ENCODE peak calls at places on chromosomes 11 and 22, in five cellular contexts. X is H1, S is IMR-90, T is HepG2, G is K562. I is an unnamed sample.

GRCh38 chr11:118009821-118010737 is 23.9 kb downstream of the IL10RA start:
- DNase-seq in X (no peak), S (no peak), T (no peak), G (no peak), I (no peak)

GRCh38 chr11:61697093-61697492 is 16.9 kb downstream of the DAGLA start:
- DNase-seq in X (no peak), S (no peak), T (no peak), G (no peak), I (no peak)

GRCh38 chr11:61552108-61552635 is 28.7 kb downstream of the SYT7 start:
- DNase-seq in X (no peak), S (no peak), T (no peak), G (no peak), I (no peak)

GRCh38 chr11:65180877-65181568 is 705 bp upstream of the CAPN1 start:
- DNase-seq in X (no peak), S (peak), T (peak), G (peak), I (peak)

GRCh38 chr11:29153078-29153477 is 863.8 kb downstream of the KCNA4 start:
- DNase-seq in X (no peak), S (no peak), T (no peak), G (no peak), I (no peak)

GRCh38 chr11:126194121-126194543 is 17.3 kb downstream of the RPUSD4 start:
- DNase-seq in X (no peak), S (peak), T (peak), G (peak), I (peak)

GRCh38 chr11:134843735-134844134 is 431.7 kb upstream of the B3GAT1 start:
- DNase-seq in X (no peak), S (no peak), T (no peak), G (no peak), I (no peak)

GRCh38 chr11:46345131-46345597 is 2.1 kb upstream of the DGKZ start:
- DNase-seq in X (no peak), S (no peak), T (no peak), G (no peak), I (no peak)

GRCh38 chr22:16717699-16718558 is 107.3 kb downstream of the XKR3 start:
- DNase-seq in X (no peak), S (no peak), T (no peak), G (no peak), I (no peak)

GRCh38 chr11:130798280-130798679 is 118.0 kb downstream of the SNX19 start:
- DNase-seq in X (no peak), S (peak), T (no peak), G (no peak), I (no peak)

GRCh38 chr11:6321356-6321755 is 1.1 kb upstream of the CAVIN3 start:
- DNase-seq in X (no peak), S (no peak), T (no peak), G (no peak), I (no peak)

GRCh38 chr22:41523464-41524221 is 20.6 kb downstream of the POLR3H start:
- DNase-seq in X (no peak), S (peak), T (no peak), G (peak), I (no peak)
- TF ChIP-seq MAFK in X (no peak), S (no peak), T (no peak), G (no peak), I (no peak)

DNA sequence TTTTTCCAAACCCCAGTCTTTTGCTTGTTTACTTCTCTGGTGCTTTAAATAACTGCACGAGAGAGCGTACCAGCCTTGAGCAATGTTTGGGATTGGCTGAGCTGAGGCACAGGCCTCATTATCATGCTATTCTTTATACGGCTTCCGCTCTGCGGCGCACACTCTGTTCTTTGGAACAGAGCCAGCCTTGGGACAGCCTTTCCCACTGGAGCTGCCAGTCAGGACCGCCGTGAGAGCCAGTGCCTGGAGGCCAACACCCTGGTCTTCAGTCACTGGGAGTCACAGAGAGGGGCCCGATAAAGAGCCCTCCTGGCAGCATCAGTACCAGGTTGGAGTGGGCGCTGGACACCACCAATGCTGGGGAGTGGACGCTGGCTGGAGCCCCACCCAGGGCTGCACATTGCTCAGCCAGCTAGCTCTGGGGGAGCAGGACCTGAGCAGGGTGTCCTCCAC is 125.6 kb downstream of the BCR start:
- DNase-seq in X (no peak), S (peak), T (no peak), G (no peak), I (no peak)
- TF ChIP-seq MAFK in X (no peak), S (no peak), T (no peak), G (no peak), I (no peak)

DNA sequence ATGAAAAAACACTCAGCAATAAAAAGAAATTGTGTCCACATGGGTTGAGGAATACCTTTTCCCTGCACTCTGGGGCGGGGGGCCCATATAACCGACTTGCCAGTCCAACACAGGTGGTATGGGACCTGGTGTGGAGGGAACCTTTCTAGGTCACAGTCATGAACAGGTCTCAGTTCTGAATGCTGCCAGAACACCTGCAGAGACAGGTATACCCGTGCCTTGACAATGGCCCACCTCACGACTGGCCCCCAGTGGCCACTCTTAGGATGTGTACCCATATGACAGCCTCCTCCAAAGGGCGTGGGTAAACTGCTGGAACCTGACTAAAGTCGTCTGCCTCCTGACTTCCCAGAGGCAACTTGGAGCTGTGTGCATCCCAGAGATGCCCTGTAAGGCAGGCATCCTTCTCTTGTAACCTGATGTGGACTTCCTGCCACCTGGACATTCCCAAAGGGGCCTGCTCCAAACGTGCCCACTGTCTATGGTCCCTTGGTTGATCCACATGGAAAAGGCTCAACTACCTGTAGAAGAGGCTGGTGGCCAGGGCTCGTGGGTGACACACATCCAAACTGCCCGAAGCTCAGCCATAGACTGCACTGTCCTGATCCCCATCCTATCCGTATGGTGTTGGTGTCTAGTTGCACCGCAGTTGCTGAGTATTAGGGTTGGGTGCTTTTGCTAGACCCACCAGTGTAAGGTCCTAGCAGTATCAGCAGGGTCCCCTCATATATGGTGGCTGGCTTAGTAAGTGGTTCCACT is 859.3 kb downstream of the BRD1 start:
- DNase-seq in X (no peak), S (no peak), T (peak), G (peak), I (no peak)
- TF ChIP-seq MAFK in X (no peak), S (no peak), T (no peak), G (no peak), I (no peak)

DNA sequence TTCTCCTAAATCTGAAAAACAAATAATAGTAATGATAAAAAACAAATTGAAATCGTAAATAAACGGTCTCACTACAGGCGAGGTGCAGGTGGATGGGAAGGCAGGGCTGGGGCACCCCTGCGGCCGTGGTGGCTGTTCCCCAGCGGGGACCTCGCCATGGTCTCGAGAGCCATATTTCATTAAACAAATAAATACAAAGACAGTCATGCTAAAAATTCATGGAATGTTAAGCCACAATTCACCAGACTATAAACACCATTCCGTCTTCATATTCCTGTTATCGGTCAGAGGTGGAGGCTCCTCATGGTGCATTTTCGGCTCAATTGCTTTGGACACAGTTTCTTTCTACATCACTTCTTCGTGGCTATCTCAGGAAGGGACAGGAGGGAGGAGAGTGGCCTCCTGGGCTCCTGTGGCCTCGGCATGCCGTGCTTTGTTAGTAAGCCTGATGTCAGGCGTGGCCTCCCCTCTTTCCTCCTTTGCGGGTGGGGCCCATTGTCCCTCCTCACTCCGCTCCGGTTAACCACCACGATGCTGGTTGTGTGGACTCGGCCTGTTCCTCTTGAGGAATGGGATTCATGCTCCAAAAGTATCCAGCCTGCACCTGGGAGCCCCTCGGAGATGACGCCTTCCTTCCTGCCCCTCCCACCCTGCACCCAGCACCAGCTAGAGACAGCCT is 16.1 kb upstream of the BRSK2 start:
- DNase-seq in X (no peak), S (peak), T (no peak), G (no peak), I (no peak)
- TF ChIP-seq MAFK in X (no peak), S (no peak), T (no peak), G (no peak), I (no peak)

GRCh38 chr22:37377927-37378326 is 49.4 kb downstream of the ELFN2 start:
- DNase-seq in X (no peak), S (no peak), T (no peak), G (no peak), I (no peak)
- TF ChIP-seq MAFK in X (no peak), S (no peak), T (no peak), G (no peak), I (no peak)

GRCh38 chr11:62880803-62881578 is at the start of gene SLC3A2:
- DNase-seq in X (peak), S (peak), T (peak), G (peak), I (peak)

GRCh38 chr11:62879554-62879953 is 1.1 kb upstream of the SLC3A2 start:
- DNase-seq in X (no peak), S (no peak), T (no peak), G (no peak), I (no peak)

GRCh38 chr11:62881579-62882427 is 1.1 kb downstream of the SLC3A2 start:
- DNase-seq in X (peak), S (peak), T (peak), G (peak), I (peak)

GRCh38 chr11:62879150-62879549 is 1.5 kb upstream of the SLC3A2 start:
- DNase-seq in X (no peak), S (no peak), T (no peak), G (no peak), I (no peak)

GRCh38 chr11:62880231-62880802 is 379 bp upstream of the SLC3A2 start:
- DNase-seq in X (no peak), S (peak), T (no peak), G (no peak), I (peak)
- TF ChIP-seq MAFK in X (no peak), S (no peak), T (no peak), G (no peak), I (no peak)

GRCh38 chr11:22624742-22625447 is 728 bp downstream of the FANCF start:
- DNase-seq in X (peak), S (peak), T (peak), G (peak), I (peak)
- TF ChIP-seq MAFK in X (no peak), S (no peak), T (no peak), G (no peak), I (no peak)